ENCODE peak calls at places on chromosomes 11 and 22, in five cellular contexts. C, S, H, W and D are unnamed samples.

GRCh38 chr11:104033134-104033533 is 3.3 kb upstream of the DDI1 start:
- DNase-seq in C (no peak), S (peak), H (no peak), W (peak), D (peak)

GRCh38 chr11:532512-533048 is 2.8 kb downstream of the HRAS start:
- DNase-seq in C (no peak), S (no peak), H (no peak), W (no peak), D (no peak)

GRCh38 chr22:19218541-19219233 is 40.2 kb upstream of the SLC25A1 start:
- DNase-seq in C (peak), S (no peak), H (no peak), W (no peak), D (no peak)

GRCh38 chr11:20087118-20087521 is 73.2 kb downstream of the DBX1 start:
- DNase-seq in C (no peak), S (peak), H (no peak), W (peak), D (peak)

GRCh38 chr11:65572356-65573043 is at the start of gene FAM89B:
- DNase-seq in C (peak), S (peak), H (peak), W (peak), D (peak)

GRCh38 chr11:17381156-17381555 is 7.3 kb downstream of the KCNJ11 start:
- DNase-seq in C (no peak), S (peak), H (no peak), W (no peak), D (peak)

GRCh38 chr11:47523491-47524199 is 29.3 kb downstream of the CELF1 start:
- DNase-seq in C (peak), S (peak), H (no peak), W (peak), D (peak)

GRCh38 chr11:10975287-10975721 is 117.5 kb upstream of the ZBED5 start:
- DNase-seq in C (no peak), S (no peak), H (no peak), W (no peak), D (no peak)

GRCh38 chr11:94376841-94377240 is 24.4 kb downstream of the GPR83 start:
- DNase-seq in C (no peak), S (no peak), H (no peak), W (no peak), D (no peak)

GRCh38 chr11:20873054-20873453 is 203.7 kb downstream of the NELL1 start:
- DNase-seq in C (no peak), S (no peak), H (peak), W (no peak), D (no peak)

GRCh38 chr11:18669211-18669593 is 29.4 kb upstream of the TMEM86A start:
- DNase-seq in C (no peak), S (no peak), H (no peak), W (no peak), D (no peak)

GRCh38 chr11:64042301-64042700 is 6.6 kb downstream of the FLRT1 start:
- DNase-seq in C (no peak), S (no peak), H (no peak), W (no peak), D (no peak)

GRCh38 chr22:41561335-41561734 is 525 bp downstream of the CSDC2 start:
- DNase-seq in C (no peak), S (no peak), H (no peak), W (peak), D (no peak)
- H3K4me3 ChIP-seq in C (peak), S (peak), H (no peak), W (peak), D (peak)

GRCh38 chr11:115238802-115239201 is 265.4 kb downstream of the CADM1 start:
- DNase-seq in C (no peak), S (no peak), H (no peak), W (no peak), D (no peak)
- TF ChIP-seq CTCF in C (no peak), S (no peak), H (peak), W (peak), D (no peak)

DNA sequence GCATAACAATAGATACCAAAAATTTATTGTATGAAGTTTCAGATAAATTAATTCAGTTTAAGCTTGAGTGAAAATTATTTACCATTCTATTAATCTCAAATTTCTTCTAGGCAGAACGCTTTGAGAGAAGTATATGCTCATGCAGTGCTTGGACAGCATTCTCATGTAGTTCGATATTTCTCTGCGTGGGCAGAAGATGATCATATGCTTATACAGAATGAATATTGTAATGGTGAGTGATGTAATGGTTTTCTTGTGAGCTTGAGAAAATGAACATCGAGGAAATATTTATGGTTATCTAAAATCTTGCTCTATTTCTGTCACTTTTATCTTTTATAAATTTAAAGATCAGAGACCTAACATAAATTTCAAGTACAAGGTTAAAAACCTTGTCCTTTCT is 3.6 kb downstream of the WEE1 start:
- DNase-seq in C (no peak), S (peak), H (no peak), W (no peak), D (no peak)
- H3K4me3 ChIP-seq in C (peak), S (peak), H (peak), W (peak), D (peak)

GRCh38 chr11:119307219-119307618 is 9.7 kb downstream of the MCAM start:
- DNase-seq in C (no peak), S (no peak), H (no peak), W (no peak), D (no peak)
- TF ChIP-seq CTCF in C (peak), S (peak), H (peak), W (peak), D (no peak)

GRCh38 chr11:67268684-67269268 is 2.5 kb downstream of the GRK2 start:
- DNase-seq in C (no peak), S (no peak), H (no peak), W (no peak), D (no peak)
- H3K4me3 ChIP-seq in C (peak), S (no peak), H (peak), W (no peak), D (no peak)

DNA sequence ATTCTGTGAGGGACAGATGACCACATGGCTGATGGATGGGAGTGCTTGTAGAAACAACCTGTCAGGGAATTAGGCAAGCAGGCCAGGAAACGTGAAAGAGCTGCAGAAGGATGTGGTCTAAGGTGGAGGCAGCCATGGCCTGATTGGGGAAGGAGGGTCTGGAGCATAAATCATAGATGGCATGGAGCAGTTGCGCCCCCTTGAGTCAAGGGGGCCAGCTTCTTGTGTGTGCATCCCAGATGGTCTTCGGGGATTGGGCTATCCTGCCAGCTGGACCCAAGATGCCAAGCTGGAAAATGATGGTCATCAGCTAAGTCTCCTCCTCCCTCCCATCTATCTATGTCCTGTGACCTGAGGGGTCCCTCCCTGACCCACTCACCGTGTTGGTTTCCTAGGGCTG is 119.4 kb upstream of the CLPB start:
- DNase-seq in C (no peak), S (peak), H (peak), W (no peak), D (no peak)
- TF ChIP-seq CTCF in C (peak), S (peak), H (peak), W (no peak), D (no peak)

GRCh38 chr11:8086571-8086970 is 5.6 kb downstream of the TUB start:
- DNase-seq in C (no peak), S (no peak), H (no peak), W (no peak), D (no peak)

GRCh38 chr11:8084352-8084751 is 3.3 kb downstream of the TUB start:
- DNase-seq in C (no peak), S (no peak), H (no peak), W (no peak), D (no peak)

GRCh38 chr11:8085006-8085645 is 4.1 kb downstream of the TUB start:
- DNase-seq in C (no peak), S (no peak), H (no peak), W (no peak), D (no peak)

GRCh38 chr11:8087185-8087584 is 6.2 kb downstream of the TUB start:
- DNase-seq in C (no peak), S (no peak), H (no peak), W (no peak), D (no peak)

GRCh38 chr11:8086001-8086479 is 5.0 kb downstream of the TUB start:
- DNase-seq in C (peak), S (no peak), H (no peak), W (peak), D (no peak)
- H3K4me3 ChIP-seq in C (no peak), S (no peak), H (no peak), W (no peak), D (no peak)

GRCh38 chr22:38982008-38982927 is at the start of gene APOBEC3B:
- DNase-seq in C (peak), S (peak), H (peak), W (peak), D (peak)
- TF ChIP-seq CTCF in C (no peak), S (no peak), H (no peak), W (no peak), D (no peak)

DNA sequence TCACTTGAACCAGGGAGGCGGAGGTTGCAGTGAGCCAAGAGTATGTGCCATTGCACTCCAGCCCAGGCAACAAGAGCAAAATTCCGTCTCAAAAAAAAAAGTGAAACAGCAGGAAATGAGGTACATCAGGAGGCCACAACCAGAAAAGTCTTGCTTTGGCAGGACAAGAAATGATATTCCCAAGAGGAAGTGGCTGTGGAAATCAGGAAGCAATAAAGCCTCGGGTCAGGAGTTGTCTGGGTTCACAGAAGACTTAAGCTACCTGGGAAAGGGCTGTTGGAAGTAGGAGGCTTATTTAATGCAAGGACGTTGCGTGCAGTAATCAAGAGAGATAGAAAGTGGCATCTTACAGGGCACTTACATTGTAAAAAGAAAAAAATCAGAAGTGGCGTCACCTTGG is 9.2 kb upstream of the RELT start:
- DNase-seq in C (no peak), S (no peak), H (no peak), W (no peak), D (no peak)
- H3K4me3 ChIP-seq in C (no peak), S (no peak), H (no peak), W (no peak), D (no peak)

DNA sequence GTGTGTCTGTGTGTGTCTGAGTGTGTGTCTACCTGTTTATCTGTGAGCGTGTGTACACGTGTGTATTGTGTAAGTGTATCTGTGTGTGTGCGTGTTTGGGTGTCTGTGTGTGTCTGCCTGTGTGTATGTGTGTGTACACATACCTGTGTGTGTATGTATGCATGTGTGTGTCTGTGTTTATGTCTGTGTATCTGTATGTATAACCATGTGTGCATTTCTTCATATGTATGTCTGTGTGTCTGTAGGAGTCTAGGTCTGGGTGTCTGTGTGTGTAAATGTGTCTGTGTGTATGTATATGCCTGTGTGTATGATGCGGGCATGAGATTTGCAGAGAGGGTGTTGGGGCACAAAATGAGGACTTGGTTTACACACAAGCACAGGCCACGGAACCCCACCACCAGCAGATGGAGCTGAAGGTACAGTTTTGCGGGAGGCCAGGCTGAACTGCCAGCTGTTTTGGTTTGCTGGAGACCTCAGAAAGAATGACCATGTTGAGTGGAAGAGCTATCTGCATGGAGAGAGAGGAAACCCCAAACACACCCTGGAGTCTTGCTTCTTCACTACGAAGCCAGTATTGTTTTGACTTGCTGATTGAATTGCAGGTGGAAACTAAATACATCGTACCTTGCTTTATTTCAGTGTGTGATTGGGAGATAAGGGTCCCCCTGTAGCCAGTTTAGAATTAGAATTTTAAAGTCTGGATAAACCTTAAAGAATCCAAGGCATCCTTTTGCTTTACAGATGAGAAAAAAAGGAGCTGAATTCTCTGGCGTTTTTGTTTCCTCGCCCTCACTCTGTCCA is 497.2 kb downstream of the NTM start:
- DNase-seq in C (peak), S (peak), H (peak), W (peak), D (peak)
- TF ChIP-seq CTCF in C (peak), S (peak), H (peak), W (peak), D (peak)